ENCODE peak calls at places on chromosomes 11 and 22, in six cellular contexts. One of them, this sample, is unnamed.

GRCh38 chr11:126157326-126158030 is 54.0 kb downstream of the RPUSD4 start:
- DNase-seq in cardiac muscle cell: no peak
- DNase-seq in CD4-positive, alpha-beta T cell: no peak
- DNase-seq in WTC11: no peak
- DNase-seq in activated CD4-positive, alpha-beta memory T cell treated with anti-CD3 and anti-CD28 coated beads, Interleukin-2, amount 10 ng/mL, durations not matched to agents 7 days and 5 days: no peak
- DNase-seq in globus pallidus: no peak
- DNase-seq in this sample: no peak

GRCh38 chr11:74288161-74288560 is 23.3 kb downstream of the P4HA3 start:
- DNase-seq in cardiac muscle cell: peak
- DNase-seq in CD4-positive, alpha-beta T cell: no peak
- DNase-seq in WTC11: no peak
- DNase-seq in activated CD4-positive, alpha-beta memory T cell treated with anti-CD3 and anti-CD28 coated beads, Interleukin-2, amount 10 ng/mL, durations not matched to agents 7 days and 5 days: no peak
- DNase-seq in globus pallidus: no peak
- DNase-seq in this sample: no peak

GRCh38 chr11:79070518-79070917 is 370.3 kb downstream of the TENM4 start:
- DNase-seq in cardiac muscle cell: no peak
- DNase-seq in CD4-positive, alpha-beta T cell: no peak
- DNase-seq in WTC11: no peak
- DNase-seq in activated CD4-positive, alpha-beta memory T cell treated with anti-CD3 and anti-CD28 coated beads, Interleukin-2, amount 10 ng/mL, durations not matched to agents 7 days and 5 days: no peak
- DNase-seq in globus pallidus: no peak
- DNase-seq in this sample: no peak

GRCh38 chr22:36790648-36791047 is 14.7 kb upstream of the IFT27 start:
- DNase-seq in cardiac muscle cell: no peak
- DNase-seq in CD4-positive, alpha-beta T cell: no peak
- DNase-seq in WTC11: no peak
- DNase-seq in activated CD4-positive, alpha-beta memory T cell treated with anti-CD3 and anti-CD28 coated beads, Interleukin-2, amount 10 ng/mL, durations not matched to agents 7 days and 5 days: peak
- DNase-seq in globus pallidus: no peak
- DNase-seq in this sample: no peak

GRCh38 chr11:71218789-71219499 is 33.4 kb downstream of the SHANK2 start:
- DNase-seq in cardiac muscle cell: no peak
- DNase-seq in CD4-positive, alpha-beta T cell: no peak
- DNase-seq in WTC11: no peak
- DNase-seq in activated CD4-positive, alpha-beta memory T cell treated with anti-CD3 and anti-CD28 coated beads, Interleukin-2, amount 10 ng/mL, durations not matched to agents 7 days and 5 days: no peak
- DNase-seq in globus pallidus: no peak
- DNase-seq in this sample: no peak

GRCh38 chr11:106691807-106692365 is 326.4 kb downstream of the GUCY1A2 start:
- DNase-seq in cardiac muscle cell: peak
- DNase-seq in CD4-positive, alpha-beta T cell: no peak
- DNase-seq in WTC11: no peak
- DNase-seq in activated CD4-positive, alpha-beta memory T cell treated with anti-CD3 and anti-CD28 coated beads, Interleukin-2, amount 10 ng/mL, durations not matched to agents 7 days and 5 days: no peak
- DNase-seq in globus pallidus: no peak
- DNase-seq in this sample: no peak

GRCh38 chr22:39601180-39601535 is 30.6 kb downstream of the CACNA1I start:
- DNase-seq in cardiac muscle cell: no peak
- DNase-seq in CD4-positive, alpha-beta T cell: no peak
- DNase-seq in WTC11: no peak
- DNase-seq in activated CD4-positive, alpha-beta memory T cell treated with anti-CD3 and anti-CD28 coated beads, Interleukin-2, amount 10 ng/mL, durations not matched to agents 7 days and 5 days: no peak
- DNase-seq in globus pallidus: no peak
- DNase-seq in this sample: no peak

GRCh38 chr22:26066534-26066933 is 102.7 kb upstream of the SEZ6L start:
- DNase-seq in cardiac muscle cell: no peak
- DNase-seq in CD4-positive, alpha-beta T cell: no peak
- DNase-seq in WTC11: peak
- DNase-seq in activated CD4-positive, alpha-beta memory T cell treated with anti-CD3 and anti-CD28 coated beads, Interleukin-2, amount 10 ng/mL, durations not matched to agents 7 days and 5 days: no peak
- DNase-seq in globus pallidus: no peak
- DNase-seq in this sample: no peak

GRCh38 chr11:66543263-66544107 is 2.4 kb downstream of the ZDHHC24 start:
- DNase-seq in cardiac muscle cell: peak
- DNase-seq in CD4-positive, alpha-beta T cell: peak
- DNase-seq in WTC11: peak
- DNase-seq in activated CD4-positive, alpha-beta memory T cell treated with anti-CD3 and anti-CD28 coated beads, Interleukin-2, amount 10 ng/mL, durations not matched to agents 7 days and 5 days: peak
- DNase-seq in globus pallidus: no peak
- DNase-seq in this sample: no peak

GRCh38 chr11:81033779-81034550 is 1593.1 kb upstream of the TENM4 start:
- DNase-seq in cardiac muscle cell: no peak
- DNase-seq in CD4-positive, alpha-beta T cell: no peak
- DNase-seq in WTC11: no peak
- DNase-seq in activated CD4-positive, alpha-beta memory T cell treated with anti-CD3 and anti-CD28 coated beads, Interleukin-2, amount 10 ng/mL, durations not matched to agents 7 days and 5 days: no peak
- DNase-seq in globus pallidus: no peak
- DNase-seq in this sample: no peak

GRCh38 chr22:20145206-20145831 is 5.5 kb downstream of the CCDC188 start:
- DNase-seq in cardiac muscle cell: no peak
- DNase-seq in CD4-positive, alpha-beta T cell: no peak
- DNase-seq in WTC11: no peak
- DNase-seq in activated CD4-positive, alpha-beta memory T cell treated with anti-CD3 and anti-CD28 coated beads, Interleukin-2, amount 10 ng/mL, durations not matched to agents 7 days and 5 days: no peak
- DNase-seq in globus pallidus: no peak
- DNase-seq in this sample: no peak

GRCh38 chr22:36765131-36765942 is 10.6 kb downstream of the IFT27 start:
- DNase-seq in cardiac muscle cell: no peak
- DNase-seq in CD4-positive, alpha-beta T cell: no peak
- DNase-seq in WTC11: peak
- DNase-seq in activated CD4-positive, alpha-beta memory T cell treated with anti-CD3 and anti-CD28 coated beads, Interleukin-2, amount 10 ng/mL, durations not matched to agents 7 days and 5 days: no peak
- DNase-seq in globus pallidus: no peak
- DNase-seq in this sample: no peak

GRCh38 chr11:131762346-131763110 is 392.1 kb downstream of the NTM start:
- DNase-seq in cardiac muscle cell: no peak
- DNase-seq in CD4-positive, alpha-beta T cell: no peak
- DNase-seq in WTC11: no peak
- DNase-seq in activated CD4-positive, alpha-beta memory T cell treated with anti-CD3 and anti-CD28 coated beads, Interleukin-2, amount 10 ng/mL, durations not matched to agents 7 days and 5 days: no peak
- DNase-seq in globus pallidus: peak
- DNase-seq in this sample: no peak

GRCh38 chr11:47466701-47467250 is 17.8 kb upstream of the RAPSN start:
- DNase-seq in cardiac muscle cell: peak
- DNase-seq in CD4-positive, alpha-beta T cell: no peak
- DNase-seq in WTC11: no peak
- DNase-seq in activated CD4-positive, alpha-beta memory T cell treated with anti-CD3 and anti-CD28 coated beads, Interleukin-2, amount 10 ng/mL, durations not matched to agents 7 days and 5 days: no peak
- DNase-seq in globus pallidus: peak
- DNase-seq in this sample: no peak

GRCh38 chr11:96748639-96749370 is 359.0 kb downstream of the JRKL start:
- DNase-seq in cardiac muscle cell: peak
- DNase-seq in CD4-positive, alpha-beta T cell: no peak
- DNase-seq in WTC11: no peak
- DNase-seq in activated CD4-positive, alpha-beta memory T cell treated with anti-CD3 and anti-CD28 coated beads, Interleukin-2, amount 10 ng/mL, durations not matched to agents 7 days and 5 days: no peak
- DNase-seq in globus pallidus: no peak
- DNase-seq in this sample: peak

GRCh38 chr11:2777396-2777795 is 77.6 kb upstream of the KCNQ1OT1 start:
- DNase-seq in cardiac muscle cell: peak
- DNase-seq in CD4-positive, alpha-beta T cell: no peak
- DNase-seq in WTC11: peak
- DNase-seq in activated CD4-positive, alpha-beta memory T cell treated with anti-CD3 and anti-CD28 coated beads, Interleukin-2, amount 10 ng/mL, durations not matched to agents 7 days and 5 days: peak
- DNase-seq in globus pallidus: no peak
- DNase-seq in this sample: no peak

GRCh38 chr11:47296045-47296444 is 26.1 kb downstream of the MADD start:
- DNase-seq in cardiac muscle cell: no peak
- DNase-seq in CD4-positive, alpha-beta T cell: no peak
- DNase-seq in WTC11: no peak
- DNase-seq in activated CD4-positive, alpha-beta memory T cell treated with anti-CD3 and anti-CD28 coated beads, Interleukin-2, amount 10 ng/mL, durations not matched to agents 7 days and 5 days: no peak
- DNase-seq in globus pallidus: no peak
- DNase-seq in this sample: no peak

This sample was measured in SK-N-MC.